ENCODE peak calls at places on chromosomes 3 and 15, in six cellular contexts. One of them, this sample, is unnamed.

GRCh38 chr3:194099215-194099614 is 36.7 kb upstream of the HES1 start:
- DNase-seq in PC-9: no peak
- DNase-seq in IMR-90: no peak
- DNase-seq in HCT116: no peak
- DNase-seq in mammary epithelial cell: no peak
- DNase-seq in astrocyte: no peak
- DNase-seq in this sample: no peak

GRCh38 chr3:128813003-128813564 is 66.3 kb upstream of the ACAD9 start:
- DNase-seq in PC-9: no peak
- DNase-seq in IMR-90: no peak
- DNase-seq in HCT116: no peak
- DNase-seq in mammary epithelial cell: no peak
- DNase-seq in astrocyte: no peak
- DNase-seq in this sample: no peak

GRCh38 chr15:96466548-96466947 is 136.0 kb downstream of the NR2F2 start:
- DNase-seq in PC-9: no peak
- DNase-seq in IMR-90: no peak
- DNase-seq in HCT116: no peak
- DNase-seq in mammary epithelial cell: no peak
- DNase-seq in astrocyte: no peak
- DNase-seq in this sample: no peak

GRCh38 chr3:106611841-106612240 is 743.0 kb upstream of the CBLB start:
- DNase-seq in PC-9: no peak
- DNase-seq in IMR-90: no peak
- DNase-seq in HCT116: no peak
- DNase-seq in mammary epithelial cell: no peak
- DNase-seq in astrocyte: no peak
- DNase-seq in this sample: no peak

GRCh38 chr3:116809218-116809617 is 99.6 kb downstream of the TUSC7 start:
- DNase-seq in PC-9: no peak
- DNase-seq in IMR-90: no peak
- DNase-seq in HCT116: no peak
- DNase-seq in mammary epithelial cell: no peak
- DNase-seq in astrocyte: no peak
- DNase-seq in this sample: no peak

GRCh38 chr3:176785207-176785606 is 412.1 kb downstream of the TBL1XR1 start:
- DNase-seq in PC-9: no peak
- DNase-seq in IMR-90: no peak
- DNase-seq in HCT116: no peak
- DNase-seq in mammary epithelial cell: no peak
- DNase-seq in astrocyte: peak
- DNase-seq in this sample: peak

GRCh38 chr3:179113903-179114302 is 34.3 kb upstream of the PIK3CA start:
- DNase-seq in PC-9: no peak
- DNase-seq in IMR-90: peak
- DNase-seq in HCT116: no peak
- DNase-seq in mammary epithelial cell: no peak
- DNase-seq in astrocyte: peak
- DNase-seq in this sample: peak

GRCh38 chr15:36688310-36689102 is 109.1 kb downstream of the CDIN1 start:
- DNase-seq in PC-9: no peak
- DNase-seq in IMR-90: peak
- DNase-seq in HCT116: no peak
- DNase-seq in mammary epithelial cell: peak
- DNase-seq in astrocyte: peak
- DNase-seq in this sample: no peak

GRCh38 chr15:91516866-91517265 is 336.6 kb upstream of the SLCO3A1 start:
- DNase-seq in PC-9: no peak
- DNase-seq in IMR-90: no peak
- DNase-seq in HCT116: no peak
- DNase-seq in mammary epithelial cell: no peak
- DNase-seq in astrocyte: no peak
- DNase-seq in this sample: no peak

GRCh38 chr15:85458764-85459163 is 78.4 kb downstream of the AKAP13 start:
- DNase-seq in PC-9: no peak
- DNase-seq in IMR-90: no peak
- DNase-seq in HCT116: no peak
- DNase-seq in mammary epithelial cell: peak
- DNase-seq in astrocyte: no peak
- DNase-seq in this sample: peak

GRCh38 chr3:197790033-197790432 is 1.0 kb upstream of the LRCH3 start:
- DNase-seq in PC-9: no peak
- DNase-seq in IMR-90: no peak
- DNase-seq in HCT116: no peak
- DNase-seq in mammary epithelial cell: no peak
- DNase-seq in astrocyte: no peak
- DNase-seq in this sample: no peak
- H3K4me3 ChIP-seq in PC-9: peak
- H3K4me3 ChIP-seq in IMR-90: no peak
- H3K4me3 ChIP-seq in HCT116: no peak
- H3K4me3 ChIP-seq in mammary epithelial cell: no peak
- H3K4me3 ChIP-seq in astrocyte: no peak
- H3K4me3 ChIP-seq in this sample: no peak

GRCh38 chr15:28901987-28902745 is 16.4 kb downstream of the APBA2 start:
- DNase-seq in PC-9: no peak
- DNase-seq in IMR-90: no peak
- DNase-seq in HCT116: no peak
- DNase-seq in mammary epithelial cell: no peak
- DNase-seq in astrocyte: no peak
- DNase-seq in this sample: no peak
- TF ChIP-seq CTCF in PC-9: no peak
- TF ChIP-seq CTCF in IMR-90: peak
- TF ChIP-seq CTCF in HCT116: peak
- TF ChIP-seq CTCF in mammary epithelial cell: no peak
- TF ChIP-seq CTCF in astrocyte: no peak
- TF ChIP-seq CTCF in this sample: peak

DNA sequence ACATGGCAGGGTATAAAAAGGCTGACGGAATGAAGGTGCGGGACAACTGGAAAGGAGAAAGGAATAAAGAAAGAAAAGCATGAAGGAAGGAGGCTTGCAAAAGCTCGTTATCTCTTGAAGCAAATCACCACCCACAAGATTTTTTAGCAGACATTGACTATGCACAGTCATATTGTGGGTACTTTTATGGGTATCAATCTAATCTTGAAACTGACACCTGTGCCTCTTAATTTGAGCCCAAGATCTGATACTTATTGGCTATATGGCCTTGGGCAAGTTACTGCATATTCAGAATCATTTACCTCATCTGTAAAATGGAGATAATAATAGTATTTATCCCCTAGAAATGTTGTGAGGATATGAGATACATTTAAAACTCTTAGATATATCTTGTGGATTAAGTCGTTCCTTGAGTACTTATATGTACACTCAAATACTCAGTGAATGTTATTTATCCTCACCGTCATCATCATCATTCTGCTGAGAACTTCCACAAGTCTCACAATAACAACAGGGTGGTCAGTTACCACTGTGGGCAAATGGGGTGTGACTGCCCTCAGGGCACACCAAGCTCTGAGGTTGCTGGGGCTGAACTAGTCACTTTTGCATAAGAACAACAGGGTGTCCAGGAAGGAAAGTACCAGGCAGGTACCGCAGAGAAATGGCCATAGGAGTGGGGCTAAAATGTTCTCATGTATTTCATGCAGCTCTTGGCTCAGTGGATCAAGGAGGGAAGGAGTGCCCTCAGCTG is 266.1 kb downstream of the SLC9A9 start:
- DNase-seq in PC-9: no peak
- DNase-seq in IMR-90: no peak
- DNase-seq in HCT116: no peak
- DNase-seq in mammary epithelial cell: no peak
- DNase-seq in astrocyte: no peak
- DNase-seq in this sample: no peak
- H3K4me2 ChIP-seq in PC-9: no peak
- H3K4me2 ChIP-seq in IMR-90: no peak
- H3K4me2 ChIP-seq in HCT116: no peak
- H3K4me2 ChIP-seq in mammary epithelial cell: no peak
- H3K4me2 ChIP-seq in astrocyte: no peak
- H3K4me2 ChIP-seq in this sample: no peak

DNA sequence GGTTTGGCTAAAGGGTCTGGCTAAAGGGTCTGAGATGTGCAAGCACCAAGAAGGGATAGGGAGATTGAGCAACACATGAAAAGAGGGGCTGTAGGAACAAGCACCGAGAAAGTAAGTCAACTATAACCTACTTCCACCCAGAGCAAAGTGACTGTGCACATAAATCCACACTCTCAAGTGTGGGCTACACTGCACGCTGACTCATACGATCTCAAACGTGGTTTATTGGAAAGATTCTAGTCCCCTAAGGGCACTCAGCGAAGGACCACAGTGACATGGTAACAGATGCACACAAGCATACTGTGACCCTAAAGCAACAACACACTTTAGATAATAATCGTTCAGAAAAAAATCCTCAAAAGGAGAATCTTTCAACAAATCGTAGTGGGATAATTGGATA is 48.0 kb downstream of the EHHADH start:
- DNase-seq in PC-9: no peak
- DNase-seq in IMR-90: no peak
- DNase-seq in HCT116: no peak
- DNase-seq in mammary epithelial cell: no peak
- DNase-seq in astrocyte: no peak
- DNase-seq in this sample: no peak
- H3K4me3 ChIP-seq in PC-9: no peak
- H3K4me3 ChIP-seq in IMR-90: no peak
- H3K4me3 ChIP-seq in HCT116: no peak
- H3K4me3 ChIP-seq in mammary epithelial cell: no peak
- H3K4me3 ChIP-seq in astrocyte: no peak
- H3K4me3 ChIP-seq in this sample: no peak

GRCh38 chr3:40780341-40780800 is 255.6 kb downstream of the ZNF621 start:
- DNase-seq in PC-9: peak
- DNase-seq in IMR-90: no peak
- DNase-seq in HCT116: no peak
- DNase-seq in mammary epithelial cell: peak
- DNase-seq in astrocyte: no peak
- DNase-seq in this sample: no peak
- TF ChIP-seq CTCF in PC-9: no peak
- TF ChIP-seq CTCF in IMR-90: no peak
- TF ChIP-seq CTCF in HCT116: no peak
- TF ChIP-seq CTCF in mammary epithelial cell: no peak
- TF ChIP-seq CTCF in astrocyte: no peak
- TF ChIP-seq CTCF in this sample: no peak

DNA sequence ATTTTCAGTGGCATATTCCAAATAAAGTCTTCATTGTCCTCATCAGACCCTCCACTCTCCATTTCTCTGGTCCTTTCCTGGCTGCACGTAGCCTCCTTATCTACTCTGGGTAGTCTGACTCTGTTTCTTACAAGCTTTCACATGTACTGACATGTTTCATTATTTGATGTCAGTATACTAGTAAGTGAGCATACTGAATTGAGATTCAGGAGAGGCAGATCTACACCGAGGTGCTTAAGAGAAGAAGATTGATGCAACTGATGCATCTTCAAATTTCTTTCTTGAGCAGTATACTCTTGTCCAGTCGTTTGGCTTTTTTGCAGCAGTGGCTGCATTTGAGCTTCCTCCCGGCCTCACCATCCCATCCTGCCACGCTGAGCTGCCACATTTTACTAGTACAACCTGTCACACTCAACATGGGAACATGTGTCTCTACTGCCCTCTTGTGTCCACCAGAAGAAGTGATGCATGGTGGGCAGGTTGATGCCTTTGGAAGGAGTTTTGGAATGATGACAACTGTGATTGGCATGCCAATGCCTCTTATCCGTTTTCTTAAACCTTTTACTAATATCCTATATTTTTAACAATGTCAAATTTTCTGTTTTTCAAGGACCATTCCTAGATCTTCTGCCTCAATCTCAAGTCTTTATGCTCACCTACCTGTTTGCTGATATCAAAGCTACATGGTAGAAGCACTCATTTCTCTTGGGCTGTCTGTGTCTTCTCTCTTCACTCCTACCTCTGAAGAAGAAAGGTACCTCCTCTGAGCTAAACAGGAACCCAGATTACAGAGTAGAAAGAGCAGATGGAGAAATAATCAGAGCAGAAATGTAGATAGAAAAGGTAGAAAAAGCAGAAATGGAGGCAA is 38.7 kb downstream of the GUCA1C start:
- DNase-seq in PC-9: peak
- DNase-seq in IMR-90: peak
- DNase-seq in HCT116: peak
- DNase-seq in mammary epithelial cell: peak
- DNase-seq in astrocyte: peak
- DNase-seq in this sample: peak
- H3K4me2 ChIP-seq in PC-9: no peak
- H3K4me2 ChIP-seq in IMR-90: no peak
- H3K4me2 ChIP-seq in HCT116: peak
- H3K4me2 ChIP-seq in mammary epithelial cell: no peak
- H3K4me2 ChIP-seq in astrocyte: no peak
- H3K4me2 ChIP-seq in this sample: no peak

This sample was measured in fibroblast of lung.